ENCODE peak calls at places on chromosomes 16 and 17, in six cellular contexts. V, P, D, K, I and S are unnamed samples.

GRCh38 chr17:49151996-49152395 is 19.4 kb downstream of the B4GALNT2 start:
- DNase-seq in I (no peak), K (no peak), D (no peak), P (no peak), V (no peak), S (no peak)

GRCh38 chr17:51491416-51491815 is 231.1 kb downstream of the UTP18 start:
- DNase-seq in K (no peak), V (no peak), D (no peak), P (no peak), I (no peak), S (no peak)

GRCh38 chr17:76784926-76785325 is 47.0 kb downstream of the MFSD11 start:
- DNase-seq in P (no peak), I (no peak), K (no peak), D (no peak), V (no peak), S (no peak)

GRCh38 chr17:3660311-3660891 is 8.0 kb downstream of the TAX1BP3 start:
- DNase-seq in P (no peak), K (no peak), V (no peak), I (no peak), D (no peak), S (no peak)

GRCh38 chr17:45155029-45155428 is 6.6 kb upstream of the HEXIM2 start:
- DNase-seq in I (no peak), K (no peak), P (no peak), D (no peak), V (no peak), S (no peak)

GRCh38 chr16:23823475-23824407 is 12.0 kb upstream of the PRKCB start:
- DNase-seq in K (no peak), V (no peak), I (no peak), D (no peak), P (no peak), S (no peak)

GRCh38 chr16:83900611-83901010 is 1.7 kb downstream of the MLYCD start:
- DNase-seq in V (no peak), D (no peak), I (no peak), K (no peak), P (no peak), S (no peak)

GRCh38 chr16:57084996-57085395 is 7.4 kb upstream of the CPNE2 start:
- DNase-seq in D (no peak), P (no peak), K (no peak), I (no peak), V (no peak), S (no peak)

GRCh38 chr16:31427441-31428276 is 501 bp downstream of the COX6A2 start:
- DNase-seq in V (peak), K (no peak), D (peak), P (no peak), I (peak), S (peak)

GRCh38 chr17:70405492-70406220 is 236.3 kb downstream of the KCNJ2 start:
- DNase-seq in D (peak), V (no peak), P (no peak), I (no peak), K (no peak), S (peak)

GRCh38 chr16:29029168-29029994 is 44.5 kb downstream of the LAT start:
- DNase-seq in I (peak), V (peak), K (no peak), P (peak), D (peak), S (peak)

GRCh38 chr17:57284583-57284982 is 28.3 kb downstream of the MSI2 start:
- DNase-seq in V (no peak), I (peak), D (no peak), P (no peak), K (no peak), S (peak)

GRCh38 chr16:58125781-58126335 is 3.3 kb downstream of the CFAP20 start:
- DNase-seq in I (no peak), K (no peak), V (no peak), D (no peak), P (no peak), S (no peak)

GRCh38 chr17:19533718-19534561 is at the start of gene SLC47A1:
- DNase-seq in I (peak), K (no peak), V (no peak), D (peak), P (peak), S (peak)

GRCh38 chr17:79752175-79752574 is 21.4 kb downstream of the ENPP7 start:
- DNase-seq in D (no peak), I (peak), P (no peak), V (no peak), K (no peak), S (no peak)

GRCh38 chr16:8565498-8565897 is 24.8 kb downstream of the TMEM114 start:
- DNase-seq in K (no peak), V (no peak), D (no peak), I (no peak), P (peak), S (no peak)

GRCh38 chr17:18933102-18934058 is 18.6 kb upstream of the SLC5A10 start:
- DNase-seq in V (peak), K (no peak), I (no peak), D (no peak), P (no peak), S (no peak)

GRCh38 chr17:48276776-48277175 is 153.2 kb downstream of the SKAP1 start:
- DNase-seq in V (no peak), D (no peak), P (no peak), K (no peak), I (no peak), S (no peak)

GRCh38 chr16:55943257-55943656 is 68.1 kb upstream of the CES5A start:
- DNase-seq in D (no peak), P (no peak), V (no peak), I (no peak), K (no peak), S (no peak)

GRCh38 chr17:69948406-69948805 is 126.6 kb upstream of the KCNJ16 start:
- DNase-seq in D (no peak), P (no peak), K (no peak), I (no peak), V (no peak), S (no peak)

GRCh38 chr16:86663691-86664517 is 85.6 kb downstream of the FOXL1 start:
- DNase-seq in P (no peak), I (peak), D (peak), K (no peak), V (no peak), S (no peak)

GRCh38 chr17:19567216-19568015 is 33.8 kb downstream of the SLC47A1 start:
- DNase-seq in I (no peak), V (no peak), P (no peak), D (no peak), K (no peak), S (no peak)

GRCh38 chr17:48344241-48344640 is 85.8 kb downstream of the SKAP1 start:
- DNase-seq in V (no peak), I (no peak), K (no peak), D (no peak), P (no peak), S (no peak)

GRCh38 chr16:58556678-58557077 is 41.4 kb downstream of the SETD6 start:
- DNase-seq in P (no peak), D (no peak), K (no peak), V (no peak), I (no peak), S (no peak)

GRCh38 chr17:27475070-27475673 is 18.9 kb downstream of the KSR1 start:
- DNase-seq in D (no peak), K (no peak), V (no peak), I (peak), P (no peak), S (no peak)

GRCh38 chr17:11554542-11554941 is 43.7 kb upstream of the DNAH9 start:
- DNase-seq in P (no peak), D (no peak), I (no peak), V (no peak), K (no peak), S (no peak)